ENCODE peak calls at places on chromosome 20, in seven cellular contexts. One of them, this sample, is unnamed.

GRCh38 chr20:63320616-63321147 is 27.7 kb downstream of the COL20A1 start:
- DNase-seq in cardiac muscle cell: no peak
- DNase-seq in activated effector memory CD4-positive, alpha-beta T cell treated with anti-CD3 and anti-CD28 coated beads, Interleukin-2, amount 50 U/mL, for 16 hours: peak
- DNase-seq in HEK293T: no peak
- DNase-seq in AG10803: no peak
- DNase-seq in activated T-helper 1 cell treated with anti-CD3 and anti-CD28 coated beads, Interleukin-2, amount 50 U/mL, for 16 hours: no peak
- DNase-seq in SJSA1: no peak
- DNase-seq in this sample: no peak

GRCh38 chr20:409697-410559 is 1.8 kb downstream of the RBCK1 start:
- DNase-seq in activated effector memory CD4-positive, alpha-beta T cell treated with anti-CD3 and anti-CD28 coated beads, Interleukin-2, amount 50 U/mL, for 16 hours: peak
- DNase-seq in HEK293T: no peak
- DNase-seq in SJSA1: no peak
- DNase-seq in cardiac muscle cell: no peak
- DNase-seq in activated T-helper 1 cell treated with anti-CD3 and anti-CD28 coated beads, Interleukin-2, amount 50 U/mL, for 16 hours: no peak
- DNase-seq in AG10803: no peak
- DNase-seq in this sample: no peak

GRCh38 chr20:57904706-57905105 is 194.9 kb upstream of the PMEPA1 start:
- DNase-seq in HEK293T: no peak
- DNase-seq in activated T-helper 1 cell treated with anti-CD3 and anti-CD28 coated beads, Interleukin-2, amount 50 U/mL, for 16 hours: no peak
- DNase-seq in AG10803: peak
- DNase-seq in SJSA1: no peak
- DNase-seq in cardiac muscle cell: no peak
- DNase-seq in activated effector memory CD4-positive, alpha-beta T cell treated with anti-CD3 and anti-CD28 coated beads, Interleukin-2, amount 50 U/mL, for 16 hours: peak
- DNase-seq in this sample: peak

GRCh38 chr20:63071541-63072181 is 64.9 kb upstream of the BHLHE23 start:
- DNase-seq in activated effector memory CD4-positive, alpha-beta T cell treated with anti-CD3 and anti-CD28 coated beads, Interleukin-2, amount 50 U/mL, for 16 hours: peak
- DNase-seq in AG10803: peak
- DNase-seq in HEK293T: peak
- DNase-seq in activated T-helper 1 cell treated with anti-CD3 and anti-CD28 coated beads, Interleukin-2, amount 50 U/mL, for 16 hours: no peak
- DNase-seq in SJSA1: no peak
- DNase-seq in cardiac muscle cell: peak
- DNase-seq in this sample: peak

GRCh38 chr20:17570347-17571152 is 675 bp downstream of the DSTN start:
- DNase-seq in AG10803: peak
- DNase-seq in HEK293T: peak
- DNase-seq in SJSA1: peak
- DNase-seq in activated effector memory CD4-positive, alpha-beta T cell treated with anti-CD3 and anti-CD28 coated beads, Interleukin-2, amount 50 U/mL, for 16 hours: no peak
- DNase-seq in cardiac muscle cell: peak
- DNase-seq in activated T-helper 1 cell treated with anti-CD3 and anti-CD28 coated beads, Interleukin-2, amount 50 U/mL, for 16 hours: peak
- DNase-seq in this sample: peak

GRCh38 chr20:308427-309038 is 11.2 kb downstream of the ZCCHC3 start:
- DNase-seq in HEK293T: no peak
- DNase-seq in activated effector memory CD4-positive, alpha-beta T cell treated with anti-CD3 and anti-CD28 coated beads, Interleukin-2, amount 50 U/mL, for 16 hours: no peak
- DNase-seq in AG10803: no peak
- DNase-seq in activated T-helper 1 cell treated with anti-CD3 and anti-CD28 coated beads, Interleukin-2, amount 50 U/mL, for 16 hours: no peak
- DNase-seq in cardiac muscle cell: no peak
- DNase-seq in SJSA1: no peak
- DNase-seq in this sample: no peak

GRCh38 chr20:5696011-5696559 is 54.1 kb upstream of the SHLD1 start:
- DNase-seq in HEK293T: no peak
- DNase-seq in activated effector memory CD4-positive, alpha-beta T cell treated with anti-CD3 and anti-CD28 coated beads, Interleukin-2, amount 50 U/mL, for 16 hours: no peak
- DNase-seq in SJSA1: no peak
- DNase-seq in cardiac muscle cell: no peak
- DNase-seq in activated T-helper 1 cell treated with anti-CD3 and anti-CD28 coated beads, Interleukin-2, amount 50 U/mL, for 16 hours: no peak
- DNase-seq in AG10803: peak
- DNase-seq in this sample: peak

GRCh38 chr20:35523298-35523888 is 6.1 kb downstream of the C20orf173 start:
- DNase-seq in activated T-helper 1 cell treated with anti-CD3 and anti-CD28 coated beads, Interleukin-2, amount 50 U/mL, for 16 hours: no peak
- DNase-seq in cardiac muscle cell: no peak
- DNase-seq in activated effector memory CD4-positive, alpha-beta T cell treated with anti-CD3 and anti-CD28 coated beads, Interleukin-2, amount 50 U/mL, for 16 hours: no peak
- DNase-seq in HEK293T: peak
- DNase-seq in AG10803: no peak
- DNase-seq in SJSA1: no peak
- DNase-seq in this sample: peak

GRCh38 chr20:43015566-43015965 is 174.1 kb downstream of the PTPRT start:
- DNase-seq in SJSA1: no peak
- DNase-seq in AG10803: no peak
- DNase-seq in activated effector memory CD4-positive, alpha-beta T cell treated with anti-CD3 and anti-CD28 coated beads, Interleukin-2, amount 50 U/mL, for 16 hours: no peak
- DNase-seq in HEK293T: no peak
- DNase-seq in activated T-helper 1 cell treated with anti-CD3 and anti-CD28 coated beads, Interleukin-2, amount 50 U/mL, for 16 hours: no peak
- DNase-seq in cardiac muscle cell: no peak
- DNase-seq in this sample: no peak

GRCh38 chr20:14832630-14833029 is 495.2 kb upstream of the FLRT3 start:
- DNase-seq in AG10803: no peak
- DNase-seq in activated effector memory CD4-positive, alpha-beta T cell treated with anti-CD3 and anti-CD28 coated beads, Interleukin-2, amount 50 U/mL, for 16 hours: no peak
- DNase-seq in SJSA1: no peak
- DNase-seq in HEK293T: no peak
- DNase-seq in activated T-helper 1 cell treated with anti-CD3 and anti-CD28 coated beads, Interleukin-2, amount 50 U/mL, for 16 hours: no peak
- DNase-seq in cardiac muscle cell: no peak
- DNase-seq in this sample: no peak

GRCh38 chr20:51339721-51340450 is 202.6 kb downstream of the NFATC2 start:
- DNase-seq in activated effector memory CD4-positive, alpha-beta T cell treated with anti-CD3 and anti-CD28 coated beads, Interleukin-2, amount 50 U/mL, for 16 hours: no peak
- DNase-seq in cardiac muscle cell: no peak
- DNase-seq in SJSA1: no peak
- DNase-seq in HEK293T: no peak
- DNase-seq in activated T-helper 1 cell treated with anti-CD3 and anti-CD28 coated beads, Interleukin-2, amount 50 U/mL, for 16 hours: no peak
- DNase-seq in AG10803: peak
- DNase-seq in this sample: peak

GRCh38 chr20:32445539-32446273 is 87.6 kb downstream of the ASXL1 start:
- DNase-seq in SJSA1: no peak
- DNase-seq in activated effector memory CD4-positive, alpha-beta T cell treated with anti-CD3 and anti-CD28 coated beads, Interleukin-2, amount 50 U/mL, for 16 hours: peak
- DNase-seq in cardiac muscle cell: peak
- DNase-seq in HEK293T: no peak
- DNase-seq in AG10803: no peak
- DNase-seq in activated T-helper 1 cell treated with anti-CD3 and anti-CD28 coated beads, Interleukin-2, amount 50 U/mL, for 16 hours: no peak
- DNase-seq in this sample: no peak

GRCh38 chr20:63177134-63177784 is 38.7 kb downstream of the YTHDF1 start:
- DNase-seq in activated effector memory CD4-positive, alpha-beta T cell treated with anti-CD3 and anti-CD28 coated beads, Interleukin-2, amount 50 U/mL, for 16 hours: no peak
- DNase-seq in AG10803: no peak
- DNase-seq in activated T-helper 1 cell treated with anti-CD3 and anti-CD28 coated beads, Interleukin-2, amount 50 U/mL, for 16 hours: no peak
- DNase-seq in SJSA1: no peak
- DNase-seq in cardiac muscle cell: no peak
- DNase-seq in HEK293T: no peak
- DNase-seq in this sample: no peak

GRCh38 chr20:45300961-45301360 is 5.7 kb upstream of the RBPJL start:
- DNase-seq in HEK293T: peak
- DNase-seq in activated effector memory CD4-positive, alpha-beta T cell treated with anti-CD3 and anti-CD28 coated beads, Interleukin-2, amount 50 U/mL, for 16 hours: peak
- DNase-seq in cardiac muscle cell: peak
- DNase-seq in AG10803: no peak
- DNase-seq in SJSA1: peak
- DNase-seq in activated T-helper 1 cell treated with anti-CD3 and anti-CD28 coated beads, Interleukin-2, amount 50 U/mL, for 16 hours: no peak
- DNase-seq in this sample: peak

GRCh38 chr20:19008497-19008896 is 194.9 kb downstream of the SCP2D1 start:
- DNase-seq in HEK293T: no peak
- DNase-seq in cardiac muscle cell: peak
- DNase-seq in activated effector memory CD4-positive, alpha-beta T cell treated with anti-CD3 and anti-CD28 coated beads, Interleukin-2, amount 50 U/mL, for 16 hours: no peak
- DNase-seq in activated T-helper 1 cell treated with anti-CD3 and anti-CD28 coated beads, Interleukin-2, amount 50 U/mL, for 16 hours: no peak
- DNase-seq in SJSA1: no peak
- DNase-seq in AG10803: no peak
- DNase-seq in this sample: no peak

GRCh38 chr20:61387204-61387958 is 135.3 kb downstream of the CDH4 start:
- DNase-seq in cardiac muscle cell: peak
- DNase-seq in activated effector memory CD4-positive, alpha-beta T cell treated with anti-CD3 and anti-CD28 coated beads, Interleukin-2, amount 50 U/mL, for 16 hours: no peak
- DNase-seq in SJSA1: no peak
- DNase-seq in activated T-helper 1 cell treated with anti-CD3 and anti-CD28 coated beads, Interleukin-2, amount 50 U/mL, for 16 hours: no peak
- DNase-seq in AG10803: peak
- DNase-seq in HEK293T: peak
- DNase-seq in this sample: peak

GRCh38 chr20:34627458-34627857 is 49.4 kb downstream of the PIGU start:
- DNase-seq in activated effector memory CD4-positive, alpha-beta T cell treated with anti-CD3 and anti-CD28 coated beads, Interleukin-2, amount 50 U/mL, for 16 hours: no peak
- DNase-seq in AG10803: no peak
- DNase-seq in activated T-helper 1 cell treated with anti-CD3 and anti-CD28 coated beads, Interleukin-2, amount 50 U/mL, for 16 hours: no peak
- DNase-seq in HEK293T: peak
- DNase-seq in SJSA1: no peak
- DNase-seq in cardiac muscle cell: no peak
- DNase-seq in this sample: no peak

GRCh38 chr20:48758206-48758820 is 69.5 kb downstream of the PREX1 start:
- DNase-seq in cardiac muscle cell: no peak
- DNase-seq in AG10803: no peak
- DNase-seq in HEK293T: no peak
- DNase-seq in SJSA1: no peak
- DNase-seq in activated effector memory CD4-positive, alpha-beta T cell treated with anti-CD3 and anti-CD28 coated beads, Interleukin-2, amount 50 U/mL, for 16 hours: no peak
- DNase-seq in activated T-helper 1 cell treated with anti-CD3 and anti-CD28 coated beads, Interleukin-2, amount 50 U/mL, for 16 hours: no peak
- DNase-seq in this sample: no peak

GRCh38 chr20:46031701-46032254 is 2.8 kb downstream of the SLC12A5 start:
- DNase-seq in activated effector memory CD4-positive, alpha-beta T cell treated with anti-CD3 and anti-CD28 coated beads, Interleukin-2, amount 50 U/mL, for 16 hours: no peak
- DNase-seq in SJSA1: no peak
- DNase-seq in activated T-helper 1 cell treated with anti-CD3 and anti-CD28 coated beads, Interleukin-2, amount 50 U/mL, for 16 hours: no peak
- DNase-seq in AG10803: no peak
- DNase-seq in cardiac muscle cell: peak
- DNase-seq in HEK293T: peak
- DNase-seq in this sample: no peak

GRCh38 chr20:44784688-44785087 is 25.7 kb downstream of the RIMS4 start:
- DNase-seq in AG10803: no peak
- DNase-seq in cardiac muscle cell: no peak
- DNase-seq in SJSA1: no peak
- DNase-seq in activated T-helper 1 cell treated with anti-CD3 and anti-CD28 coated beads, Interleukin-2, amount 50 U/mL, for 16 hours: no peak
- DNase-seq in HEK293T: no peak
- DNase-seq in activated effector memory CD4-positive, alpha-beta T cell treated with anti-CD3 and anti-CD28 coated beads, Interleukin-2, amount 50 U/mL, for 16 hours: no peak
- DNase-seq in this sample: no peak

GRCh38 chr20:12528591-12529041 is 480.2 kb upstream of the SPTLC3 start:
- DNase-seq in activated T-helper 1 cell treated with anti-CD3 and anti-CD28 coated beads, Interleukin-2, amount 50 U/mL, for 16 hours: no peak
- DNase-seq in HEK293T: no peak
- DNase-seq in AG10803: no peak
- DNase-seq in cardiac muscle cell: no peak
- DNase-seq in activated effector memory CD4-positive, alpha-beta T cell treated with anti-CD3 and anti-CD28 coated beads, Interleukin-2, amount 50 U/mL, for 16 hours: no peak
- DNase-seq in SJSA1: no peak
- DNase-seq in this sample: no peak

GRCh38 chr20:14838663-14839650 is 501.5 kb upstream of the FLRT3 start:
- DNase-seq in SJSA1: no peak
- DNase-seq in AG10803: peak
- DNase-seq in activated effector memory CD4-positive, alpha-beta T cell treated with anti-CD3 and anti-CD28 coated beads, Interleukin-2, amount 50 U/mL, for 16 hours: no peak
- DNase-seq in cardiac muscle cell: no peak
- DNase-seq in HEK293T: no peak
- DNase-seq in activated T-helper 1 cell treated with anti-CD3 and anti-CD28 coated beads, Interleukin-2, amount 50 U/mL, for 16 hours: no peak
- DNase-seq in this sample: peak

GRCh38 chr20:63740501-63741353 is 1.2 kb downstream of the SLC2A4RG start:
- DNase-seq in activated T-helper 1 cell treated with anti-CD3 and anti-CD28 coated beads, Interleukin-2, amount 50 U/mL, for 16 hours: no peak
- DNase-seq in activated effector memory CD4-positive, alpha-beta T cell treated with anti-CD3 and anti-CD28 coated beads, Interleukin-2, amount 50 U/mL, for 16 hours: peak
- DNase-seq in cardiac muscle cell: peak
- DNase-seq in AG10803: peak
- DNase-seq in HEK293T: peak
- DNase-seq in SJSA1: peak
- DNase-seq in this sample: peak

GRCh38 chr20:60693513-60694133 is 558.4 kb upstream of the CDH4 start:
- DNase-seq in activated T-helper 1 cell treated with anti-CD3 and anti-CD28 coated beads, Interleukin-2, amount 50 U/mL, for 16 hours: no peak
- DNase-seq in cardiac muscle cell: no peak
- DNase-seq in HEK293T: no peak
- DNase-seq in activated effector memory CD4-positive, alpha-beta T cell treated with anti-CD3 and anti-CD28 coated beads, Interleukin-2, amount 50 U/mL, for 16 hours: no peak
- DNase-seq in AG10803: no peak
- DNase-seq in SJSA1: no peak
- DNase-seq in this sample: no peak

GRCh38 chr20:58650181-58650775 is 805 bp upstream of the STX16 start:
- DNase-seq in AG10803: no peak
- DNase-seq in activated effector memory CD4-positive, alpha-beta T cell treated with anti-CD3 and anti-CD28 coated beads, Interleukin-2, amount 50 U/mL, for 16 hours: peak
- DNase-seq in SJSA1: no peak
- DNase-seq in cardiac muscle cell: peak
- DNase-seq in activated T-helper 1 cell treated with anti-CD3 and anti-CD28 coated beads, Interleukin-2, amount 50 U/mL, for 16 hours: peak
- DNase-seq in HEK293T: no peak
- DNase-seq in this sample: no peak

GRCh38 chr20:271069-271468 is 13.5 kb downstream of the DEFB132 start:
- DNase-seq in AG10803: no peak
- DNase-seq in activated T-helper 1 cell treated with anti-CD3 and anti-CD28 coated beads, Interleukin-2, amount 50 U/mL, for 16 hours: no peak
- DNase-seq in cardiac muscle cell: no peak
- DNase-seq in SJSA1: no peak
- DNase-seq in activated effector memory CD4-positive, alpha-beta T cell treated with anti-CD3 and anti-CD28 coated beads, Interleukin-2, amount 50 U/mL, for 16 hours: no peak
- DNase-seq in HEK293T: no peak
- DNase-seq in this sample: no peak

GRCh38 chr20:34311118-34312023 is 8.2 kb upstream of the AHCY start:
- DNase-seq in cardiac muscle cell: peak
- DNase-seq in activated effector memory CD4-positive, alpha-beta T cell treated with anti-CD3 and anti-CD28 coated beads, Interleukin-2, amount 50 U/mL, for 16 hours: no peak
- DNase-seq in HEK293T: no peak
- DNase-seq in SJSA1: no peak
- DNase-seq in AG10803: no peak
- DNase-seq in activated T-helper 1 cell treated with anti-CD3 and anti-CD28 coated beads, Interleukin-2, amount 50 U/mL, for 16 hours: no peak
- DNase-seq in this sample: no peak

GRCh38 chr20:63740070-63740500 is 509 bp downstream of the SLC2A4RG start:
- DNase-seq in SJSA1: no peak
- DNase-seq in HEK293T: peak
- DNase-seq in activated T-helper 1 cell treated with anti-CD3 and anti-CD28 coated beads, Interleukin-2, amount 50 U/mL, for 16 hours: peak
- DNase-seq in AG10803: peak
- DNase-seq in activated effector memory CD4-positive, alpha-beta T cell treated with anti-CD3 and anti-CD28 coated beads, Interleukin-2, amount 50 U/mL, for 16 hours: peak
- DNase-seq in cardiac muscle cell: peak
- DNase-seq in this sample: peak

GRCh38 chr20:48096212-48096875 is 311.1 kb upstream of the SULF2 start:
- DNase-seq in activated effector memory CD4-positive, alpha-beta T cell treated with anti-CD3 and anti-CD28 coated beads, Interleukin-2, amount 50 U/mL, for 16 hours: peak
- DNase-seq in HEK293T: no peak
- DNase-seq in cardiac muscle cell: no peak
- DNase-seq in SJSA1: no peak
- DNase-seq in AG10803: no peak
- DNase-seq in activated T-helper 1 cell treated with anti-CD3 and anti-CD28 coated beads, Interleukin-2, amount 50 U/mL, for 16 hours: no peak
- DNase-seq in this sample: no peak

GRCh38 chr20:25223765-25224720 is 23.8 kb upstream of the PYGB start:
- DNase-seq in activated T-helper 1 cell treated with anti-CD3 and anti-CD28 coated beads, Interleukin-2, amount 50 U/mL, for 16 hours: no peak
- DNase-seq in AG10803: no peak
- DNase-seq in activated effector memory CD4-positive, alpha-beta T cell treated with anti-CD3 and anti-CD28 coated beads, Interleukin-2, amount 50 U/mL, for 16 hours: no peak
- DNase-seq in cardiac muscle cell: no peak
- DNase-seq in SJSA1: no peak
- DNase-seq in HEK293T: no peak
- DNase-seq in this sample: no peak

GRCh38 chr20:49750611-49751396 is 37.1 kb upstream of the B4GALT5 start:
- DNase-seq in activated T-helper 1 cell treated with anti-CD3 and anti-CD28 coated beads, Interleukin-2, amount 50 U/mL, for 16 hours: no peak
- DNase-seq in HEK293T: no peak
- DNase-seq in SJSA1: no peak
- DNase-seq in cardiac muscle cell: no peak
- DNase-seq in activated effector memory CD4-positive, alpha-beta T cell treated with anti-CD3 and anti-CD28 coated beads, Interleukin-2, amount 50 U/mL, for 16 hours: no peak
- DNase-seq in AG10803: no peak
- DNase-seq in this sample: peak

GRCh38 chr20:17612975-17613327 is 43.1 kb downstream of the DSTN start:
- DNase-seq in SJSA1: no peak
- DNase-seq in AG10803: no peak
- DNase-seq in activated effector memory CD4-positive, alpha-beta T cell treated with anti-CD3 and anti-CD28 coated beads, Interleukin-2, amount 50 U/mL, for 16 hours: peak
- DNase-seq in activated T-helper 1 cell treated with anti-CD3 and anti-CD28 coated beads, Interleukin-2, amount 50 U/mL, for 16 hours: no peak
- DNase-seq in HEK293T: no peak
- DNase-seq in cardiac muscle cell: no peak
- DNase-seq in this sample: no peak

GRCh38 chr20:13009682-13010406 is 1.1 kb downstream of the SPTLC3 start:
- DNase-seq in cardiac muscle cell: no peak
- DNase-seq in activated T-helper 1 cell treated with anti-CD3 and anti-CD28 coated beads, Interleukin-2, amount 50 U/mL, for 16 hours: no peak
- DNase-seq in HEK293T: no peak
- DNase-seq in activated effector memory CD4-positive, alpha-beta T cell treated with anti-CD3 and anti-CD28 coated beads, Interleukin-2, amount 50 U/mL, for 16 hours: no peak
- DNase-seq in SJSA1: peak
- DNase-seq in AG10803: peak
- DNase-seq in this sample: peak

GRCh38 chr20:10209091-10209490 is 9.5 kb upstream of the SNAP25 start:
- DNase-seq in AG10803: peak
- DNase-seq in cardiac muscle cell: no peak
- DNase-seq in HEK293T: no peak
- DNase-seq in activated effector memory CD4-positive, alpha-beta T cell treated with anti-CD3 and anti-CD28 coated beads, Interleukin-2, amount 50 U/mL, for 16 hours: no peak
- DNase-seq in SJSA1: peak
- DNase-seq in activated T-helper 1 cell treated with anti-CD3 and anti-CD28 coated beads, Interleukin-2, amount 50 U/mL, for 16 hours: no peak
- DNase-seq in this sample: no peak

GRCh38 chr20:50286609-50287008 is 96.0 kb downstream of the CEBPB start:
- DNase-seq in cardiac muscle cell: no peak
- DNase-seq in AG10803: peak
- DNase-seq in activated effector memory CD4-positive, alpha-beta T cell treated with anti-CD3 and anti-CD28 coated beads, Interleukin-2, amount 50 U/mL, for 16 hours: no peak
- DNase-seq in activated T-helper 1 cell treated with anti-CD3 and anti-CD28 coated beads, Interleukin-2, amount 50 U/mL, for 16 hours: no peak
- DNase-seq in HEK293T: peak
- DNase-seq in SJSA1: peak
- DNase-seq in this sample: peak

GRCh38 chr20:5400164-5400762 is 83.5 kb upstream of the PROKR2 start:
- DNase-seq in cardiac muscle cell: peak
- DNase-seq in HEK293T: no peak
- DNase-seq in SJSA1: peak
- DNase-seq in activated effector memory CD4-positive, alpha-beta T cell treated with anti-CD3 and anti-CD28 coated beads, Interleukin-2, amount 50 U/mL, for 16 hours: no peak
- DNase-seq in activated T-helper 1 cell treated with anti-CD3 and anti-CD28 coated beads, Interleukin-2, amount 50 U/mL, for 16 hours: no peak
- DNase-seq in AG10803: peak
- DNase-seq in this sample: peak

GRCh38 chr20:9617062-9617461 is 102.7 kb downstream of the LAMP5 start:
- DNase-seq in activated effector memory CD4-positive, alpha-beta T cell treated with anti-CD3 and anti-CD28 coated beads, Interleukin-2, amount 50 U/mL, for 16 hours: peak
- DNase-seq in AG10803: peak
- DNase-seq in activated T-helper 1 cell treated with anti-CD3 and anti-CD28 coated beads, Interleukin-2, amount 50 U/mL, for 16 hours: peak
- DNase-seq in HEK293T: peak
- DNase-seq in cardiac muscle cell: peak
- DNase-seq in SJSA1: peak
- DNase-seq in this sample: peak